ENCODE peak calls at places on chromosome 12, in five cellular contexts. X is AG09309, R is mesothelial cell of epicardium, O is fibroblast of mammary gland, U is HCT116. J is an unnamed sample.

GRCh38 chr12:39272934-39273770 is 169.8 kb downstream of the KIF21A start:
- DNase-seq in O (peak), U (peak), R (no peak), X (peak), J (peak)

GRCh38 chr12:40946612-40947194 is 241.4 kb upstream of the PDZRN4 start:
- DNase-seq in U (peak), R (no peak), X (no peak), O (peak), J (peak)

GRCh38 chr12:47268501-47269459 is 189.0 kb upstream of the AMIGO2 start:
- DNase-seq in X (no peak), R (no peak), O (no peak), U (no peak), J (no peak)

GRCh38 chr12:68479832-68480291 is 130.8 kb upstream of the RAP1B start:
- DNase-seq in U (no peak), O (no peak), X (no peak), R (no peak), J (peak)

GRCh38 chr12:59179231-59179630 is 258.9 kb upstream of the LRIG3 start:
- DNase-seq in O (no peak), U (no peak), R (no peak), X (no peak), J (no peak)

GRCh38 chr12:3168775-3169221 is 91.6 kb downstream of the TSPAN9 start:
- DNase-seq in U (peak), X (peak), O (peak), R (no peak), J (peak)

GRCh38 chr12:14278294-14278953 is 87.1 kb upstream of the ATF7IP start:
- DNase-seq in X (no peak), O (no peak), R (no peak), U (no peak), J (no peak)

GRCh38 chr12:120362516-120363273 is 6.3 kb downstream of the MSI1 start:
- DNase-seq in O (no peak), U (no peak), X (no peak), R (no peak), J (no peak)

GRCh38 chr12:89225401-89225800 is 126.9 kb downstream of the DUSP6 start:
- DNase-seq in U (peak), O (peak), R (no peak), X (no peak), J (peak)

GRCh38 chr12:1972260-1972659 is 32.0 kb downstream of the DCP1B start:
- DNase-seq in O (peak), U (no peak), R (no peak), X (peak), J (peak)

GRCh38 chr12:131203666-131204415 is 250.1 kb downstream of the ADGRD1 start:
- DNase-seq in X (no peak), U (no peak), R (no peak), O (no peak), J (no peak)

GRCh38 chr12:95733156-95733825 is 57.3 kb downstream of the NTN4 start:
- DNase-seq in X (peak), U (no peak), R (no peak), O (peak), J (peak)

GRCh38 chr12:108117163-108117849 is 11.8 kb upstream of the WSCD2 start:
- DNase-seq in U (no peak), R (no peak), X (no peak), O (no peak), J (no peak)

GRCh38 chr12:130589391-130590317 is 126.4 kb downstream of the RIMBP2 start:
- DNase-seq in R (no peak), X (no peak), U (no peak), O (no peak), J (no peak)

GRCh38 chr12:82517808-82518207 is 159.5 kb downstream of the METTL25 start:
- DNase-seq in R (no peak), U (no peak), O (no peak), X (no peak), J (no peak)

GRCh38 chr12:120710805-120711296 is 593 bp downstream of the UNC119B start:
- DNase-seq in X (no peak), U (no peak), R (no peak), O (no peak), J (no peak)

GRCh38 chr12:52258335-52258901 is 16.0 kb upstream of the KRT86 start:
- DNase-seq in O (peak), X (no peak), R (no peak), U (no peak), J (no peak)

GRCh38 chr12:104605685-104606084 is 148.9 kb downstream of the CHST11 start:
- DNase-seq in R (no peak), U (no peak), X (no peak), O (peak), J (peak)

GRCh38 chr12:107684990-107685359 is 624 bp upstream of the PWP1 start:
- DNase-seq in U (peak), X (no peak), O (peak), R (no peak), J (no peak)

GRCh38 chr12:28278960-28279359 is 88.7 kb downstream of the CCDC91 start:
- DNase-seq in U (no peak), O (no peak), X (no peak), R (no peak), J (no peak)

GRCh38 chr12:28278499-28278898 is 88.2 kb downstream of the CCDC91 start:
- DNase-seq in X (no peak), R (no peak), O (peak), U (no peak), J (no peak)
- TF ChIP-seq CTCF in X (no peak), R (no peak), O (no peak), U (no peak), J (no peak)

DNA sequence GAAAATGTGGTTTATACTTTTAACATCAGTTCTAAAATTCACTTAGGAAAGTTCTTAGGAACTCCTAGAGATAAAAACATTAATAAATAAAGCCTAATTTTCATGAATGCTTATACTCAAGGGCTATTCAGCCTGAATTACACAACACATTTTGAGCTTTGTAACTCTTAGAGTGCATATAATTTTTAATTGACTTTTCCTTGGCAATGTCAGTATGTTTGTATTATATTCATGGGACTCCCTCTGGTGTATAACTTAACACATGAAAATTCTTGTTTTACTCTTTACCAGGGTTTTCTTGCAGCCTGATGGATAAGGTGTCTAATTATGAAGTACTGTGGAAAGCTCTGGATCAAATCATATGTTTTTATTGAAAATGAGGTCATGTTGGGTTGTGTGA is 150.6 kb upstream of the HMGA2 start:
- DNase-seq in O (peak), X (no peak), U (no peak), R (no peak), J (peak)
- TF ChIP-seq CTCF in O (peak), X (no peak), U (peak), R (no peak), J (no peak)

GRCh38 chr12:122990561-122990960 is 10.1 kb downstream of the ARL6IP4 start:
- DNase-seq in O (no peak), U (no peak), X (no peak), R (no peak), J (no peak)

GRCh38 chr12:122990961-122991622 is 10.6 kb downstream of the ARL6IP4 start:
- DNase-seq in X (no peak), O (no peak), R (no peak), U (no peak), J (no peak)

GRCh38 chr12:122989874-122990400 is 9.5 kb downstream of the ARL6IP4 start:
- DNase-seq in O (no peak), U (no peak), R (no peak), X (no peak), J (no peak)

GRCh38 chr12:122992386-122992785 is 11.9 kb downstream of the ARL6IP4 start:
- DNase-seq in U (no peak), R (no peak), O (no peak), X (no peak), J (no peak)

DNA sequence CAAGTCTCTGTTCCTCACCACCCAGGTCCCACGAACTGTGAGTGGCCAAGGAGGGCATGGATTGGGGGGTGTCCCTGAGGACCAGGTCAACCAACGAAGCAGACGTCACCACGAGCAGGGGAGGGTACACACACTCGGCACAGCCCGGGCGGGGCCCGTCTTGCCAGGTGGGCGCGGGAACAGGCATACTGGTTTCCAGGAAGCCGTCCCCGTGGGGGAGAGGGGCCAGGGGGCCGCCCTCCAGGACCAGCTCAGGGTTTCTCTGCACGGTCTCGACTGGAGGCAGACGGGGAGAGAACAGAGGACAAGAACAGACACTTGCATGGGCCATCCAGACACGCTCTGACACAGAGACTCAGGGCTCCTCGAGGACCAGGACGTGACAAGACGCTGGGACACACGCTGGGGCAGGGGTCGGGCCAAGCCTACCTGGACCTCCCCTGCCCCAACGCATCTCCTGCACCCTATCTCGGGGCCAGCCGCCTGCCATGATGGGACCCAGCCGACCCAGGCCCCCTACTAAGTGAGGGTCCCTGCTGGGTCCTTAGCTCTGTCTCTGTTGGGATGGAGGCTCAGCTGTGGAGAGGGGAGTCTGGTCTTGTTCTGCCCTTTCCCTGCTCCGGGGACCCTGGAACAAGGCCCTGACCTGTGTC is 11.3 kb downstream of the ARL6IP4 start:
- DNase-seq in R (no peak), U (no peak), X (no peak), O (no peak), J (no peak)
- TF ChIP-seq CTCF in R (no peak), U (no peak), X (no peak), O (no peak), J (no peak)

DNA sequence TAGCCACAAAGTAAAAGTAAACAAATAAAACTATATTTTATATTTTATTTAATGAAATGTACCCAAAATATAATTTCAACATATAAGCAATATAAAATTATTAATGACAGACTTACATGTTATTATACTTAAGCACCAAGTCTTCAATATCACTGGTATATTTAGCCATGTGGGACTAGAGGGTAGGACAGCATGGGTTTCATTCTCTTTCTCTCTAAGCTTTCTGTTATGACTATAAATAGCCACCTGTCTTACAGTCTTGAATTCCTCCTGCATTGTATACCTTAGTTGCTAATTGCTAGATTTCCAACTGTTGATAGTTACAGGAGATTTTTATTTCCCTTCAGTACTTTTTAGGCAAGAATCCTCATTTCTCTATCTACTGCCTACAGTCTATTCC is 63.1 kb upstream of the LIN7A start:
- DNase-seq in R (no peak), U (no peak), O (no peak), X (no peak), J (no peak)
- TF ChIP-seq CTCF in R (no peak), U (no peak), O (no peak), X (no peak), J (no peak)

GRCh38 chr12:9404469-9405260 is 196.5 kb upstream of the PZP start:
- DNase-seq in U (no peak), O (no peak), R (no peak), X (no peak), J (no peak)

GRCh38 chr12:9404031-9404430 is 195.8 kb upstream of the PZP start:
- DNase-seq in U (no peak), R (no peak), X (no peak), O (no peak), J (no peak)

GRCh38 chr12:9405861-9406563 is 197.8 kb upstream of the PZP start:
- DNase-seq in R (no peak), U (no peak), X (no peak), O (no peak), J (no peak)

DNA sequence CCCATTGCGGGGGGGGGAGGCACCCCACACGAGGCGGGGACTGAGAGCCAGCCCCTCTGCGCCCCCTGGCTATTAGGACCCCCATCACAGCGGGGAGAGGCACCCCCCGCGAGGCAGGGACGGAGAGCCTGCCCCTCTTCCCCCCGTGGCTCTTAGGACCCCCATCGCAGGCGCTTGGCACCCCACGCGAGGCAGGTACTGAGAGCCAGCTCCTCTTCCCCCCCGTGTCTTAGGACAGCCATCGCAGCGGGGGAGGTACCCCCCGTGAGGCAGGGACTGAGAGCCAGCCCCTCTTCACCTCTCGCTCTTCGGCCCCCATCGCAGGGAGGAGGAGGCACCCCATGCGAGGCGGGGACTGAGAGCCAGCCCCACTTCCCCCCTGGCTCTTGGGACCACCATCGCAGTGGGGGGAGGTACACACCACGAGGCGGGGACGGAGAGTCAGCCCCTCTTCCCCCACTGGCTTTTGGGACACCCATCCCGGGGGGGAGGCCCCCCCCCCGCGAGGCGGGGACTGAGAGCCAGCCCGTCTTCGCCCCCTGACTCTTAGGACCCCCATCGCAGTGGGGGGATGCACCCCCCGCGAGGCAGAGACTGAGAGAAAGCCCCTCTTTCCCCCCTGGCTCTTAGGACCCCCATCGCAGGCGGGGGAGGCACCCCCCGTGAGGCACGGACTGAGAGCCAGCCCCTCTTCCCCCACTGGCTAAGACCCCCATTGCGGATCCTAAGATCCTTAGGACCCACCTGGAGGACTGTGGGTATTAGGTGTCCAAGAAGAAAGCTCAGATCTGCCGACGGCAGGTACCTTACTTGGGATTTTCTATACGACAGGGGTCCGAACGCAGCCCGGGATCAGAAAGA is 198.6 kb upstream of the PZP start:
- DNase-seq in R (no peak), U (no peak), X (no peak), O (no peak), J (no peak)
- TF ChIP-seq CTCF in R (no peak), U (no peak), X (no peak), O (no peak), J (no peak)

GRCh38 chr12:30564394-30564793 is 131.3 kb downstream of the IPO8 start:
- DNase-seq in O (no peak), U (no peak), R (no peak), X (no peak), J (no peak)
- TF ChIP-seq CTCF in O (no peak), U (no peak), R (no peak), X (no peak), J (no peak)

DNA sequence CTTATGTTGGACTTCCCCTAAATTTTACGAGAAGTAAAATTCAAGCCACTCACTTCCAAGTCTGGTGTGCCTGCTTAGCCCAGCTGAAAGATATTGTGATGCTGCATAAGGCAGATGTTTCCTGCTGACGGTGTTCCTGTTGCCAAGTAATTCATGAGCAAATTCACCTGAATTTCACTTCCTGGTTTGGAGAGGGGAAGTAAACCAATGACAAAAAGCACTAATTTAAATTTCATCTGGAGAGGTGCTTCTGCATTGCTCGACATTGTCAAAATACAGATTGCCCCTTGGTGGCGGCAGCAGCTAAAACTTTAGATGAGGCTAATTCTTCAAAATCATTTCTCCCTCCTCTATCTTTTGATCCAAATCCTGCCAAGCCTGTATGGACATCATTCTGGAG is 281.1 kb downstream of the AACS start:
- DNase-seq in O (no peak), R (no peak), X (no peak), U (no peak), J (no peak)
- TF ChIP-seq CTCF in O (no peak), R (no peak), X (no peak), U (no peak), J (no peak)